ENCODE peak calls at places on chromosomes 7 and 10, in eight cellular contexts. V is small intestine; P is AG04449; F is body of pancreas; I is HL-60; A is fibroblast of mammary gland; X is naive thymus-derived CD4-positive, alpha-beta T cell; D is transverse colon. Z is an unnamed sample.

GRCh38 chr7:157974678-157975230 is 612.9 kb downstream of the PTPRN2 start:
- DNase-seq in V (no peak), I (no peak), D (no peak), P (no peak), A (no peak), X (no peak), F (no peak), Z (no peak)

GRCh38 chr10:4671451-4672145 is 154.4 kb upstream of the AKR1E2 start:
- DNase-seq in D (no peak), F (no peak), A (peak), X (no peak), P (no peak), V (no peak), I (no peak), Z (no peak)

GRCh38 chr7:102891693-102892261 is 21.0 kb upstream of the LRRC17 start:
- DNase-seq in V (no peak), F (peak), X (no peak), D (peak), I (peak), P (peak), A (peak), Z (peak)

GRCh38 chr10:60818134-60818770 is 40.0 kb downstream of the CDK1 start:
- DNase-seq in F (no peak), P (peak), A (peak), V (no peak), D (no peak), I (no peak), X (no peak), Z (no peak)

GRCh38 chr7:106175507-106175906 is 63.4 kb upstream of the SYPL1 start:
- DNase-seq in A (no peak), X (no peak), P (no peak), D (no peak), F (no peak), V (no peak), I (no peak), Z (no peak)

GRCh38 chr7:84949067-84949466 is 237.8 kb downstream of the SEMA3D start:
- DNase-seq in A (peak), P (no peak), I (no peak), X (no peak), D (no peak), F (no peak), V (no peak), Z (no peak)

GRCh38 chr10:32489935-32490334 is 44.0 kb downstream of the CCDC7 start:
- DNase-seq in X (no peak), P (no peak), A (no peak), F (no peak), D (no peak), I (no peak), V (no peak), Z (no peak)

GRCh38 chr7:87148332-87148955 is 3.8 kb upstream of the DMTF1 start:
- DNase-seq in V (no peak), F (no peak), A (peak), X (no peak), D (no peak), P (no peak), I (no peak), Z (no peak)

GRCh38 chr7:149776305-149776704 is 2.9 kb upstream of the ZNF467 start:
- DNase-seq in D (no peak), A (no peak), P (no peak), F (peak), V (peak), X (no peak), I (no peak), Z (no peak)

GRCh38 chr7:26005683-26006410 is 146.2 kb upstream of the NFE2L3 start:
- DNase-seq in D (peak), P (no peak), X (no peak), F (peak), V (peak), A (no peak), I (no peak), Z (no peak)

GRCh38 chr7:108497082-108497725 is 28.7 kb downstream of the PNPLA8 start:
- DNase-seq in X (peak), P (peak), V (peak), I (peak), A (peak), D (peak), F (peak), Z (peak)

GRCh38 chr10:131973160-131973951 is 8.4 kb downstream of the BNIP3 start:
- DNase-seq in I (no peak), F (no peak), D (no peak), P (no peak), X (no peak), A (no peak), V (no peak), Z (no peak)
- H3K4me3 ChIP-seq in I (no peak), F (no peak), D (no peak), P (no peak), X (peak), A (no peak), V (no peak), Z (no peak)

DNA sequence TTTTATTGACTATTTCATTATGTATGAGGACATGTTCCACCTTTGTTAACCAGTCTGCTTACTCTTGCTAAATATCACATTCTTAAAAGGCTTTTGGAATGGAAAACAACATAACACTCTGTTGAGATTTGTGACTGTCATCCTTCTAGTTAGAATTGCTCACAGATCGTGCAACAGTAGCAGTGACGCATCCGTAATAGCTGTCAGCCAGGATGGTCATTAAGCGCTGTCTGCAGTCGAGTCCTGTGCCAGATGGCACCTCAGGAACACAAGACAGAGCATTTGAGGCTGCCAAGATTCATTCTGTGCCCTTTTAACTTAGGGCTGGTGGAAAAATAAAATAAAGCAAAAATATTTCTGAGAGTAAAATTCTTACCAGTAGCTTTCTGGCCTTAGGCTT is 348.6 kb downstream of the ANKRD7 start:
- DNase-seq in X (no peak), P (no peak), I (no peak), D (no peak), V (no peak), F (no peak), A (no peak), Z (no peak)
- H3K4me3 ChIP-seq in X (no peak), P (no peak), I (no peak), D (no peak), V (no peak), F (no peak), A (no peak), Z (no peak)

GRCh38 chr10:50416885-50417284 is 165.6 kb upstream of the ASAH2 start:
- DNase-seq in I (no peak), F (no peak), D (no peak), X (no peak), A (no peak), V (peak), P (no peak), Z (no peak)
- H3K4me3 ChIP-seq in I (no peak), F (no peak), D (peak), X (no peak), A (peak), V (no peak), P (peak), Z (peak)

GRCh38 chr7:44985033-44985695 is 6.3 kb upstream of the MYO1G start:
- DNase-seq in D (no peak), X (no peak), V (no peak), F (no peak), I (no peak), A (no peak), P (no peak), Z (no peak)

GRCh38 chr7:44984478-44984758 is 5.6 kb upstream of the MYO1G start:
- DNase-seq in V (no peak), X (no peak), A (no peak), D (no peak), P (no peak), I (no peak), F (no peak), Z (no peak)

GRCh38 chr7:44986218-44987053 is 7.6 kb upstream of the MYO1G start:
- DNase-seq in A (peak), F (peak), V (peak), X (peak), I (peak), P (peak), D (peak), Z (peak)

GRCh38 chr7:44983742-44984477 is 5.1 kb upstream of the MYO1G start:
- DNase-seq in I (no peak), D (no peak), X (no peak), F (no peak), A (no peak), P (no peak), V (no peak), Z (no peak)

GRCh38 chr7:44985900-44986217 is 7.0 kb upstream of the MYO1G start:
- DNase-seq in A (no peak), F (no peak), X (no peak), D (no peak), V (no peak), I (no peak), P (no peak), Z (no peak)
- H3K4me3 ChIP-seq in A (peak), F (peak), X (peak), D (peak), V (peak), I (peak), P (peak), Z (peak)

GRCh38 chr7:24974026-24974832 is 5.7 kb downstream of the OSBPL3 start:
- DNase-seq in X (no peak), D (no peak), P (no peak), A (no peak), V (no peak), I (no peak), F (no peak), Z (no peak)
- H3K4me3 ChIP-seq in X (no peak), D (no peak), P (no peak), A (no peak), V (no peak), I (no peak), F (no peak), Z (no peak)

DNA sequence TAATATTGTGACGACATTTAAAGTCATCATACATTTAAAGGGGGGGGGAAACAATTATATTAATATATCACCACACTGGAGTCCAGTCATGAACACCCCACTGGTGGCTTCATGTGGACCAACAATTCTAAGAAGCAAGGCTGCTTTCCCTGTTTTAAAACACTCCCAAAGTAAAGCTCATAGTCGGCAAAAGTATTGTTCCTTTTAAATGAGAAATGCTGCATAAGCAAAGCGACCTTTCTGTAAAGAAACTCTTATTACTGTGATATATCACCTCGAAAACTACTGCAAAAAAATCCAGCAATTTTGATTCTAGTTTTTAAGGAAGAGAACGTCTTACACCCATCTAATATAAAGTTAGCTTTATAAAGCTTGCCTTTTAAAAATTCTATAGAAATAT is 112.8 kb downstream of the DOCK4 start:
- DNase-seq in I (no peak), P (no peak), X (no peak), V (no peak), D (no peak), A (no peak), F (no peak), Z (no peak)
- H3K4me3 ChIP-seq in I (no peak), P (no peak), X (no peak), V (no peak), D (no peak), A (no peak), F (no peak), Z (no peak)

DNA sequence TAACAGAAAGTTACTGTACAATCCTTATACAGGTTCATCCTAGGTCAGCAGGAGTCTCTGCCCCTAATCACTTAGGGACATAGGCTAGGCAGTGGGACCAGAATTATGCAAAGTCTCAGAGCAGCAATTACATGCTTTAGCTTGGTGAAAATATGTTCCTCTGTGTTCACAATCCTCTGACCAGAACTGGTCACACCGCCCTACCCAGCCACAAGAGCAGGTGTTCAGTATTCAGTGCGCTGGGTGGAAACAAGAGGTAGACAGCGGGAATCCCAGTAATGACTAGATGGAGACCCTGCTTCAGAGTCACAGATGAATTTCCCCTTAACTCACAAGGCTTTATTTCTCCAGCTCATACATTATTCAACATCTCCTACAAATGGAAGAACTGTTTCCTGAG is 763.8 kb upstream of the POM121L12 start:
- DNase-seq in V (no peak), A (no peak), P (no peak), D (no peak), X (no peak), F (no peak), I (no peak), Z (no peak)
- H3K4me3 ChIP-seq in V (no peak), A (no peak), P (no peak), D (no peak), X (no peak), F (no peak), I (no peak), Z (no peak)

GRCh38 chr10:124389613-124390361 is 28.9 kb downstream of the OAT start:
- DNase-seq in F (no peak), D (no peak), V (no peak), A (no peak), P (no peak), X (no peak), I (no peak), Z (no peak)
- H3K4me3 ChIP-seq in F (no peak), D (peak), V (no peak), A (no peak), P (peak), X (no peak), I (no peak), Z (no peak)

DNA sequence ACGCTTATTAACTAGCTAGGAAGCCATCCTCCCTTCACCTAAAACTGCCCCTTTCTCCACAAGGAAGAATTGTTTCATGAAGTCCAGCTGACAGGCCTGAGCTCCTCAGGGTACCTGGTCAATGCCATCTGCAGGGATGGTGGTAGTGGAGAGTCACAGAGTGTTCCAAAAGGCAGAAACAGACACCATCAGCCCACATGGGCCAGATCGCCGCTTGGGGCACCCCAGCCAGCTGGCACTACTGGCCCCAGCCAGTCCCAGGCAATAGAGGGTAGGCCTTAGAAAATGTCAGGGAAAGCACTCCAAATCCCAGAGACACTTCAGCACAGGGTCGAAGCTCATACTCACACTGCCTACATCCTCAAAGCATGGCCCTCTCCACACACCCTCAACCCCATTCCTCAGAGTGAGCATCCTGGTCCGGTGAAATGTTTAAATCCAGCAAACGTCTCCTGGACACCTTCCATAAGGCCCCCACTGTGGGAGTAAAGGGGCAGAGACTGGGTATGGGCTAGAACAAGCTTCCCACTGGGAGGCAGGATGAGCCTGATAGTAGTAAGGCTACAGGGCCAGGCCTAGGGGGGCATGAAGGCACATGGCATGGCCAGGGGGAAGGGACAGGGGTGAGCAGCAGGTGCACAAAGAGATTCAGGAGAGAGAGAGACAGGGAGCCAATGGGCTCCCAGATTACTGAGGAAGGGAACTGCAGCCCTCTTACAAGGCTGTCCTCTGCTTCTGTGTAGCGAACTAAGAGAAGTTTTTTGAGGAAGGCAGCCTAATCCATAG is 1.9 kb downstream of the LRRC20 start:
- DNase-seq in A (no peak), D (no peak), X (no peak), P (no peak), V (no peak), F (no peak), I (no peak), Z (no peak)
- H3K4me3 ChIP-seq in A (no peak), D (no peak), X (no peak), P (no peak), V (no peak), F (no peak), I (no peak), Z (no peak)

Z was measured in HFF-Myc.